ENCODE peak calls at places on chromosomes 13 and 19, in ten cellular contexts. C is lower lobe of right lung, U is fibroblast of lung, D is Caco-2, S is cardiac muscle cell, W is thoracic aorta, M is GM12864, A is type B pancreatic cell, G is fibroblast of mammary gland, O is suprapubic skin. B is an unnamed sample.

GRCh38 chr13:113816925-113817859 is 46.7 kb downstream of the GAS6 start:
- DNase-seq in D (peak; percentile 90), G (peak; percentile 81), M (peak; percentile 40), A (peak; percentile 89), C (peak; percentile 93), O (peak; percentile 96), U (peak; percentile 81), S (peak; percentile 90), W (peak; percentile 89), B (peak; percentile 95)

GRCh38 chr19:5663904-5664303 is 16.4 kb downstream of the MICOS13 start:
- DNase-seq in D (no peak), A (no peak), S (no peak), W (no peak), O (no peak), C (peak; percentile 35), U (no peak), G (no peak), M (no peak), B (no peak)

GRCh38 chr13:47858678-47859050 is 142.4 kb downstream of the SUCLA2 start:
- DNase-seq in M (no peak), G (peak; percentile 88), U (peak; percentile 72), D (no peak), O (no peak), S (no peak), W (no peak), C (no peak), A (no peak), B (no peak)

GRCh38 chr13:97224544-97225324 is 2.6 kb downstream of the MBNL2 start:
- DNase-seq in W (no peak), S (no peak), O (no peak), M (no peak), A (no peak), D (peak; percentile 29), C (no peak), U (peak; percentile 51), G (peak; percentile 58), B (peak; percentile 48)

GRCh38 chr13:27228131-27228530 is 23.2 kb upstream of the RPL21 start:
- DNase-seq in D (no peak), S (no peak), O (no peak), G (no peak), A (no peak), M (no peak), C (no peak), W (no peak), U (no peak), B (no peak)

GRCh38 chr19:28026636-28027035 is 1186.3 kb downstream of the UQCRFS1 start:
- DNase-seq in C (no peak), O (no peak), S (no peak), G (no peak), A (no peak), W (no peak), U (peak; percentile 26), D (no peak), M (no peak), B (no peak)

GRCh38 chr13:75357576-75358295 is 124.2 kb downstream of the TBC1D4 start:
- DNase-seq in U (peak; percentile 66), O (no peak), W (no peak), C (no peak), S (peak; percentile 37), A (no peak), M (peak; percentile 44), D (peak; percentile 71), G (peak; percentile 77), B (peak; percentile 69)

GRCh38 chr13:36090592-36090991 is 40.6 kb downstream of the DCLK1 start:
- DNase-seq in A (no peak), D (no peak), M (no peak), G (peak; percentile 93), U (peak; percentile 29), W (no peak), C (no peak), O (no peak), S (no peak), B (no peak)

GRCh38 chr13:41049480-41049879 is 11.8 kb upstream of the WBP4 start:
- DNase-seq in M (no peak), A (no peak), C (no peak), U (no peak), O (no peak), D (no peak), G (peak; percentile 49), S (no peak), W (no peak), B (no peak)

GRCh38 chr19:46660008-46660517 is 919 bp downstream of the DACT3 start:
- DNase-seq in C (no peak), G (no peak), U (no peak), M (no peak), S (peak; percentile 71), W (no peak), A (no peak), D (no peak), O (no peak), B (peak; percentile 35)

GRCh38 chr13:24923305-24923640 is 159.3 kb downstream of the RNF17 start:
- DNase-seq in G (peak; percentile 84), D (no peak), C (no peak), M (peak; percentile 92), S (no peak), U (peak; percentile 88), W (no peak), A (no peak), O (no peak), B (peak; percentile 12)

GRCh38 chr13:69035771-69036170 is 1071.9 kb upstream of the ATXN8OS start:
- DNase-seq in U (no peak), S (no peak), O (no peak), A (no peak), C (no peak), M (no peak), D (no peak), G (no peak), W (no peak), B (no peak)

GRCh38 chr19:23999821-24000610 is 85.3 kb downstream of the ZNF726 start:
- DNase-seq in S (no peak), O (no peak), D (no peak), A (no peak), C (no peak), U (no peak), W (no peak), M (no peak), G (no peak), B (no peak)

GRCh38 chr19:31049431-31049830 is 299.8 kb downstream of the TSHZ3 start:
- DNase-seq in C (no peak), O (no peak), S (no peak), M (no peak), D (no peak), A (no peak), G (no peak), U (no peak), W (no peak), B (no peak)

GRCh38 chr19:31058676-31059075 is 290.6 kb downstream of the TSHZ3 start:
- DNase-seq in A (no peak), S (no peak), U (no peak), C (no peak), W (no peak), G (no peak), D (no peak), M (no peak), O (no peak), B (no peak)

GRCh38 chr19:31055454-31055853 is 293.8 kb downstream of the TSHZ3 start:
- DNase-seq in S (no peak), U (no peak), O (no peak), W (no peak), A (no peak), D (no peak), C (no peak), G (no peak), M (no peak), B (no peak)

DNA sequence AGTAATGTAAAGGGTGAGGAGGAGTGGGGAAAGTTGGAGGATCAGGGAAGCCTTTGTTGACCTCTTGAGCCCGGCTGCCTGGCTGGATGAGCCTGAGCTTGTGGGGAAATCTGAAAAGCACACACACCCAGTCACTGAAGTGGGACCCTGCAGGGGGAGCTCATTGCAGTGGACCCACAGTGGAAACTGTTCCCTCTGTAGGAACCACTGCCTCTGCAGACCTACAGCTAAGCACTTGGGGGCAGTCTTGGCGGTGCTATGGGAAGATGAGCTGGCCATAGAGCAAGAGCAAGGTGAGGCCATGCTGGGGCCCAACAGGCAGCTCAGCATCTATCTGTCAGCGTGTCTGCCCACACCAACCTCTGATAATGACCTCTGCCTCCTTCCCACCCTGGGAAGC is 294.8 kb downstream of the TSHZ3 start:
- DNase-seq in C (no peak), G (peak; percentile 72), U (peak; percentile 63), D (peak; percentile 16), A (no peak), O (no peak), W (no peak), M (no peak), S (peak; percentile 63), B (peak; percentile 47)
- TF ChIP-seq CTCF in C (peak; percentile 27), G (peak; percentile 74), U (peak; percentile 56), D (no peak), A (peak; percentile 64), O (no peak), W (no peak), M (no peak), S (peak; percentile 76), B (no peak)

GRCh38 chr13:45681101-45681500 is 21.0 kb upstream of the CBY2 start:
- DNase-seq in G (peak; percentile 58), S (no peak), O (no peak), W (no peak), U (peak; percentile 14), D (no peak), A (no peak), C (no peak), M (no peak), B (no peak)

GRCh38 chr13:45678282-45678681 is 23.8 kb upstream of the CBY2 start:
- DNase-seq in A (no peak), O (no peak), M (no peak), C (no peak), W (no peak), D (no peak), S (no peak), U (peak; percentile 19), G (no peak), B (no peak)

GRCh38 chr13:45682494-45683008 is 19.6 kb upstream of the CBY2 start:
- DNase-seq in U (no peak), A (no peak), D (no peak), S (no peak), O (no peak), C (no peak), M (no peak), W (no peak), G (no peak), B (no peak)

GRCh38 chr13:45683701-45684100 is 18.4 kb upstream of the CBY2 start:
- DNase-seq in G (no peak), M (no peak), S (no peak), D (no peak), A (no peak), U (no peak), O (no peak), C (no peak), W (no peak), B (no peak)
- TF ChIP-seq CTCF in G (no peak), M (peak; percentile 31), S (no peak), D (peak; percentile 19), A (peak; percentile 53), U (no peak), O (no peak), C (no peak), W (no peak), B (no peak)

GRCh38 chr13:67977081-67977480 is 746.9 kb upstream of the PCDH9 start:
- DNase-seq in C (no peak), A (no peak), W (no peak), U (no peak), G (peak; percentile 47), M (no peak), O (no peak), S (no peak), D (no peak), B (no peak)
- TF ChIP-seq CTCF in C (no peak), A (no peak), W (no peak), U (no peak), G (no peak), M (no peak), O (no peak), S (no peak), D (no peak), B (no peak)

GRCh38 chr13:22757530-22758120 is 423.2 kb upstream of the SGCG start:
- DNase-seq in C (no peak), G (peak; percentile 14), W (no peak), O (no peak), D (no peak), M (no peak), A (no peak), S (peak; percentile 45), U (no peak), B (no peak)
- TF ChIP-seq CTCF in C (peak; percentile 22), G (peak; percentile 21), W (peak; percentile 48), O (no peak), D (peak; percentile 57), M (peak; percentile 7), A (peak; percentile 81), S (peak; percentile 39), U (peak; percentile 12), B (no peak)

B was measured in activated CD8-positive, alpha-beta T cell treated with anti-CD3 and anti-CD28 coated beads for 36 hours.